ENCODE peak calls at places on chromosomes 1 and 21, in ten cellular contexts. One of them, this sample, is unnamed.

GRCh38 chr1:39378377-39378776 is 113.1 kb upstream of the BMP8A start:
- DNase-seq in OCI-M1: peak
- DNase-seq in stimulated activated CD4-positive, alpha-beta T cell treated with anti-CD3 and anti-CD28 coated beads, Interleukin-4, amount 100 ng/mL, for 4 hours: no peak
- DNase-seq in non-pigmented ciliary epithelial cell: no peak
- DNase-seq in stimulated activated naive B cell treated with anti-CD40 and anti-IgM and Interleukin-4, amounts not matched to agents 10 μg/mL and 1 μg/mL and 100 μg/mL, for 72 hours: no peak
- DNase-seq in cardiac fibroblast: no peak
- DNase-seq in NCI-H2081: peak
- DNase-seq in astrocyte of the spinal cord: no peak
- DNase-seq in natural killer cell treated with Interleukin-12 subunit alpha and Interleukin-12 subunit beta and Interleukin-15 and Interleukin-18, amount 100 ng/mL, for 72 hours: no peak
- DNase-seq in endodermal cell: peak
- DNase-seq in this sample: peak

GRCh38 chr21:15826147-15826780 is 96.5 kb downstream of the USP25 start:
- DNase-seq in OCI-M1: peak
- DNase-seq in stimulated activated CD4-positive, alpha-beta T cell treated with anti-CD3 and anti-CD28 coated beads, Interleukin-4, amount 100 ng/mL, for 4 hours: no peak
- DNase-seq in non-pigmented ciliary epithelial cell: no peak
- DNase-seq in stimulated activated naive B cell treated with anti-CD40 and anti-IgM and Interleukin-4, amounts not matched to agents 10 μg/mL and 1 μg/mL and 100 μg/mL, for 72 hours: no peak
- DNase-seq in cardiac fibroblast: peak
- DNase-seq in NCI-H2081: no peak
- DNase-seq in astrocyte of the spinal cord: peak
- DNase-seq in natural killer cell treated with Interleukin-12 subunit alpha and Interleukin-12 subunit beta and Interleukin-15 and Interleukin-18, amount 100 ng/mL, for 72 hours: no peak
- DNase-seq in endodermal cell: peak
- DNase-seq in this sample: no peak

GRCh38 chr1:45892068-45892785 is 88.8 kb downstream of the MAST2 start:
- DNase-seq in OCI-M1: no peak
- DNase-seq in stimulated activated CD4-positive, alpha-beta T cell treated with anti-CD3 and anti-CD28 coated beads, Interleukin-4, amount 100 ng/mL, for 4 hours: no peak
- DNase-seq in non-pigmented ciliary epithelial cell: peak
- DNase-seq in stimulated activated naive B cell treated with anti-CD40 and anti-IgM and Interleukin-4, amounts not matched to agents 10 μg/mL and 1 μg/mL and 100 μg/mL, for 72 hours: no peak
- DNase-seq in cardiac fibroblast: peak
- DNase-seq in NCI-H2081: no peak
- DNase-seq in astrocyte of the spinal cord: peak
- DNase-seq in natural killer cell treated with Interleukin-12 subunit alpha and Interleukin-12 subunit beta and Interleukin-15 and Interleukin-18, amount 100 ng/mL, for 72 hours: no peak
- DNase-seq in endodermal cell: no peak
- DNase-seq in this sample: no peak

GRCh38 chr21:17512245-17513213 is at the start of gene CXADR:
- DNase-seq in OCI-M1: peak
- DNase-seq in stimulated activated CD4-positive, alpha-beta T cell treated with anti-CD3 and anti-CD28 coated beads, Interleukin-4, amount 100 ng/mL, for 4 hours: peak
- DNase-seq in non-pigmented ciliary epithelial cell: no peak
- DNase-seq in stimulated activated naive B cell treated with anti-CD40 and anti-IgM and Interleukin-4, amounts not matched to agents 10 μg/mL and 1 μg/mL and 100 μg/mL, for 72 hours: peak
- DNase-seq in cardiac fibroblast: peak
- DNase-seq in NCI-H2081: peak
- DNase-seq in astrocyte of the spinal cord: peak
- DNase-seq in natural killer cell treated with Interleukin-12 subunit alpha and Interleukin-12 subunit beta and Interleukin-15 and Interleukin-18, amount 100 ng/mL, for 72 hours: peak
- DNase-seq in endodermal cell: peak
- DNase-seq in this sample: peak

GRCh38 chr1:8955367-8955766 is 9.7 kb downstream of the CA6 start:
- DNase-seq in OCI-M1: no peak
- DNase-seq in stimulated activated CD4-positive, alpha-beta T cell treated with anti-CD3 and anti-CD28 coated beads, Interleukin-4, amount 100 ng/mL, for 4 hours: no peak
- DNase-seq in non-pigmented ciliary epithelial cell: no peak
- DNase-seq in stimulated activated naive B cell treated with anti-CD40 and anti-IgM and Interleukin-4, amounts not matched to agents 10 μg/mL and 1 μg/mL and 100 μg/mL, for 72 hours: no peak
- DNase-seq in cardiac fibroblast: no peak
- DNase-seq in NCI-H2081: no peak
- DNase-seq in astrocyte of the spinal cord: no peak
- DNase-seq in natural killer cell treated with Interleukin-12 subunit alpha and Interleukin-12 subunit beta and Interleukin-15 and Interleukin-18, amount 100 ng/mL, for 72 hours: no peak
- DNase-seq in endodermal cell: no peak
- DNase-seq in this sample: no peak

GRCh38 chr1:160096491-160097116 is 1.8 kb downstream of the IGSF8 start:
- DNase-seq in OCI-M1: no peak
- DNase-seq in stimulated activated CD4-positive, alpha-beta T cell treated with anti-CD3 and anti-CD28 coated beads, Interleukin-4, amount 100 ng/mL, for 4 hours: no peak
- DNase-seq in non-pigmented ciliary epithelial cell: no peak
- DNase-seq in stimulated activated naive B cell treated with anti-CD40 and anti-IgM and Interleukin-4, amounts not matched to agents 10 μg/mL and 1 μg/mL and 100 μg/mL, for 72 hours: no peak
- DNase-seq in cardiac fibroblast: no peak
- DNase-seq in NCI-H2081: no peak
- DNase-seq in astrocyte of the spinal cord: no peak
- DNase-seq in natural killer cell treated with Interleukin-12 subunit alpha and Interleukin-12 subunit beta and Interleukin-15 and Interleukin-18, amount 100 ng/mL, for 72 hours: no peak
- DNase-seq in endodermal cell: peak
- DNase-seq in this sample: no peak

GRCh38 chr1:245046764-245047163 is 108.0 kb upstream of the KIF26B start:
- DNase-seq in OCI-M1: no peak
- DNase-seq in stimulated activated CD4-positive, alpha-beta T cell treated with anti-CD3 and anti-CD28 coated beads, Interleukin-4, amount 100 ng/mL, for 4 hours: no peak
- DNase-seq in non-pigmented ciliary epithelial cell: no peak
- DNase-seq in stimulated activated naive B cell treated with anti-CD40 and anti-IgM and Interleukin-4, amounts not matched to agents 10 μg/mL and 1 μg/mL and 100 μg/mL, for 72 hours: no peak
- DNase-seq in cardiac fibroblast: no peak
- DNase-seq in NCI-H2081: peak
- DNase-seq in astrocyte of the spinal cord: no peak
- DNase-seq in natural killer cell treated with Interleukin-12 subunit alpha and Interleukin-12 subunit beta and Interleukin-15 and Interleukin-18, amount 100 ng/mL, for 72 hours: no peak
- DNase-seq in endodermal cell: peak
- DNase-seq in this sample: no peak

GRCh38 chr1:201282931-201283829 is at the start of gene PKP1:
- DNase-seq in OCI-M1: no peak
- DNase-seq in stimulated activated CD4-positive, alpha-beta T cell treated with anti-CD3 and anti-CD28 coated beads, Interleukin-4, amount 100 ng/mL, for 4 hours: peak
- DNase-seq in non-pigmented ciliary epithelial cell: no peak
- DNase-seq in stimulated activated naive B cell treated with anti-CD40 and anti-IgM and Interleukin-4, amounts not matched to agents 10 μg/mL and 1 μg/mL and 100 μg/mL, for 72 hours: no peak
- DNase-seq in cardiac fibroblast: peak
- DNase-seq in NCI-H2081: no peak
- DNase-seq in astrocyte of the spinal cord: no peak
- DNase-seq in natural killer cell treated with Interleukin-12 subunit alpha and Interleukin-12 subunit beta and Interleukin-15 and Interleukin-18, amount 100 ng/mL, for 72 hours: no peak
- DNase-seq in endodermal cell: peak
- DNase-seq in this sample: no peak

GRCh38 chr1:228289239-228289849 is 81.5 kb downstream of the OBSCN start:
- DNase-seq in OCI-M1: no peak
- DNase-seq in stimulated activated CD4-positive, alpha-beta T cell treated with anti-CD3 and anti-CD28 coated beads, Interleukin-4, amount 100 ng/mL, for 4 hours: no peak
- DNase-seq in non-pigmented ciliary epithelial cell: no peak
- DNase-seq in stimulated activated naive B cell treated with anti-CD40 and anti-IgM and Interleukin-4, amounts not matched to agents 10 μg/mL and 1 μg/mL and 100 μg/mL, for 72 hours: no peak
- DNase-seq in cardiac fibroblast: no peak
- DNase-seq in NCI-H2081: no peak
- DNase-seq in astrocyte of the spinal cord: no peak
- DNase-seq in natural killer cell treated with Interleukin-12 subunit alpha and Interleukin-12 subunit beta and Interleukin-15 and Interleukin-18, amount 100 ng/mL, for 72 hours: peak
- DNase-seq in endodermal cell: no peak
- DNase-seq in this sample: no peak

GRCh38 chr1:206772228-206773002 is at the start of gene IL10:
- DNase-seq in OCI-M1: no peak
- DNase-seq in stimulated activated CD4-positive, alpha-beta T cell treated with anti-CD3 and anti-CD28 coated beads, Interleukin-4, amount 100 ng/mL, for 4 hours: no peak
- DNase-seq in non-pigmented ciliary epithelial cell: no peak
- DNase-seq in stimulated activated naive B cell treated with anti-CD40 and anti-IgM and Interleukin-4, amounts not matched to agents 10 μg/mL and 1 μg/mL and 100 μg/mL, for 72 hours: no peak
- DNase-seq in cardiac fibroblast: no peak
- DNase-seq in NCI-H2081: no peak
- DNase-seq in astrocyte of the spinal cord: no peak
- DNase-seq in natural killer cell treated with Interleukin-12 subunit alpha and Interleukin-12 subunit beta and Interleukin-15 and Interleukin-18, amount 100 ng/mL, for 72 hours: no peak
- DNase-seq in endodermal cell: no peak
- DNase-seq in this sample: no peak

GRCh38 chr1:69409731-69410456 is 157.8 kb upstream of the LRRC7 start:
- DNase-seq in OCI-M1: no peak
- DNase-seq in stimulated activated CD4-positive, alpha-beta T cell treated with anti-CD3 and anti-CD28 coated beads, Interleukin-4, amount 100 ng/mL, for 4 hours: no peak
- DNase-seq in non-pigmented ciliary epithelial cell: no peak
- DNase-seq in stimulated activated naive B cell treated with anti-CD40 and anti-IgM and Interleukin-4, amounts not matched to agents 10 μg/mL and 1 μg/mL and 100 μg/mL, for 72 hours: no peak
- DNase-seq in cardiac fibroblast: no peak
- DNase-seq in NCI-H2081: no peak
- DNase-seq in astrocyte of the spinal cord: no peak
- DNase-seq in natural killer cell treated with Interleukin-12 subunit alpha and Interleukin-12 subunit beta and Interleukin-15 and Interleukin-18, amount 100 ng/mL, for 72 hours: no peak
- DNase-seq in endodermal cell: no peak
- DNase-seq in this sample: no peak

GRCh38 chr1:59315529-59316433 is 18.9 kb downstream of the FGGY start:
- DNase-seq in OCI-M1: no peak
- DNase-seq in stimulated activated CD4-positive, alpha-beta T cell treated with anti-CD3 and anti-CD28 coated beads, Interleukin-4, amount 100 ng/mL, for 4 hours: no peak
- DNase-seq in non-pigmented ciliary epithelial cell: no peak
- DNase-seq in stimulated activated naive B cell treated with anti-CD40 and anti-IgM and Interleukin-4, amounts not matched to agents 10 μg/mL and 1 μg/mL and 100 μg/mL, for 72 hours: no peak
- DNase-seq in cardiac fibroblast: no peak
- DNase-seq in NCI-H2081: no peak
- DNase-seq in astrocyte of the spinal cord: peak
- DNase-seq in natural killer cell treated with Interleukin-12 subunit alpha and Interleukin-12 subunit beta and Interleukin-15 and Interleukin-18, amount 100 ng/mL, for 72 hours: no peak
- DNase-seq in endodermal cell: no peak
- DNase-seq in this sample: no peak

GRCh38 chr1:24635195-24635843 is 7.8 kb upstream of the SRRM1 start:
- DNase-seq in OCI-M1: peak
- DNase-seq in stimulated activated CD4-positive, alpha-beta T cell treated with anti-CD3 and anti-CD28 coated beads, Interleukin-4, amount 100 ng/mL, for 4 hours: no peak
- DNase-seq in non-pigmented ciliary epithelial cell: peak
- DNase-seq in stimulated activated naive B cell treated with anti-CD40 and anti-IgM and Interleukin-4, amounts not matched to agents 10 μg/mL and 1 μg/mL and 100 μg/mL, for 72 hours: no peak
- DNase-seq in cardiac fibroblast: peak
- DNase-seq in NCI-H2081: peak
- DNase-seq in astrocyte of the spinal cord: peak
- DNase-seq in natural killer cell treated with Interleukin-12 subunit alpha and Interleukin-12 subunit beta and Interleukin-15 and Interleukin-18, amount 100 ng/mL, for 72 hours: no peak
- DNase-seq in endodermal cell: no peak
- DNase-seq in this sample: peak

GRCh38 chr1:39305555-39305954 is 101.1 kb downstream of the MACF1 start:
- DNase-seq in OCI-M1: no peak
- DNase-seq in stimulated activated CD4-positive, alpha-beta T cell treated with anti-CD3 and anti-CD28 coated beads, Interleukin-4, amount 100 ng/mL, for 4 hours: no peak
- DNase-seq in non-pigmented ciliary epithelial cell: no peak
- DNase-seq in stimulated activated naive B cell treated with anti-CD40 and anti-IgM and Interleukin-4, amounts not matched to agents 10 μg/mL and 1 μg/mL and 100 μg/mL, for 72 hours: no peak
- DNase-seq in cardiac fibroblast: no peak
- DNase-seq in NCI-H2081: no peak
- DNase-seq in astrocyte of the spinal cord: no peak
- DNase-seq in natural killer cell treated with Interleukin-12 subunit alpha and Interleukin-12 subunit beta and Interleukin-15 and Interleukin-18, amount 100 ng/mL, for 72 hours: no peak
- DNase-seq in endodermal cell: no peak
- DNase-seq in this sample: no peak

GRCh38 chr1:10877894-10878293 is 81.4 kb upstream of the CASZ1 start:
- DNase-seq in OCI-M1: no peak
- DNase-seq in stimulated activated CD4-positive, alpha-beta T cell treated with anti-CD3 and anti-CD28 coated beads, Interleukin-4, amount 100 ng/mL, for 4 hours: no peak
- DNase-seq in non-pigmented ciliary epithelial cell: no peak
- DNase-seq in stimulated activated naive B cell treated with anti-CD40 and anti-IgM and Interleukin-4, amounts not matched to agents 10 μg/mL and 1 μg/mL and 100 μg/mL, for 72 hours: no peak
- DNase-seq in cardiac fibroblast: no peak
- DNase-seq in NCI-H2081: no peak
- DNase-seq in astrocyte of the spinal cord: no peak
- DNase-seq in natural killer cell treated with Interleukin-12 subunit alpha and Interleukin-12 subunit beta and Interleukin-15 and Interleukin-18, amount 100 ng/mL, for 72 hours: no peak
- DNase-seq in endodermal cell: no peak
- DNase-seq in this sample: no peak

GRCh38 chr1:36835017-36835695 is 199.2 kb downstream of the GRIK3 start:
- DNase-seq in OCI-M1: no peak
- DNase-seq in stimulated activated CD4-positive, alpha-beta T cell treated with anti-CD3 and anti-CD28 coated beads, Interleukin-4, amount 100 ng/mL, for 4 hours: no peak
- DNase-seq in non-pigmented ciliary epithelial cell: no peak
- DNase-seq in stimulated activated naive B cell treated with anti-CD40 and anti-IgM and Interleukin-4, amounts not matched to agents 10 μg/mL and 1 μg/mL and 100 μg/mL, for 72 hours: no peak
- DNase-seq in cardiac fibroblast: no peak
- DNase-seq in NCI-H2081: no peak
- DNase-seq in astrocyte of the spinal cord: no peak
- DNase-seq in natural killer cell treated with Interleukin-12 subunit alpha and Interleukin-12 subunit beta and Interleukin-15 and Interleukin-18, amount 100 ng/mL, for 72 hours: no peak
- DNase-seq in endodermal cell: no peak
- DNase-seq in this sample: no peak

GRCh38 chr1:26075421-26076144 is 8.2 kb upstream of the TRIM63 start:
- DNase-seq in OCI-M1: no peak
- DNase-seq in stimulated activated CD4-positive, alpha-beta T cell treated with anti-CD3 and anti-CD28 coated beads, Interleukin-4, amount 100 ng/mL, for 4 hours: no peak
- DNase-seq in non-pigmented ciliary epithelial cell: no peak
- DNase-seq in stimulated activated naive B cell treated with anti-CD40 and anti-IgM and Interleukin-4, amounts not matched to agents 10 μg/mL and 1 μg/mL and 100 μg/mL, for 72 hours: no peak
- DNase-seq in cardiac fibroblast: no peak
- DNase-seq in NCI-H2081: no peak
- DNase-seq in astrocyte of the spinal cord: no peak
- DNase-seq in natural killer cell treated with Interleukin-12 subunit alpha and Interleukin-12 subunit beta and Interleukin-15 and Interleukin-18, amount 100 ng/mL, for 72 hours: no peak
- DNase-seq in endodermal cell: no peak
- DNase-seq in this sample: no peak

GRCh38 chr1:179816196-179816960 is 61.2 kb downstream of the TOR1AIP2 start:
- DNase-seq in OCI-M1: no peak
- DNase-seq in stimulated activated CD4-positive, alpha-beta T cell treated with anti-CD3 and anti-CD28 coated beads, Interleukin-4, amount 100 ng/mL, for 4 hours: no peak
- DNase-seq in non-pigmented ciliary epithelial cell: no peak
- DNase-seq in stimulated activated naive B cell treated with anti-CD40 and anti-IgM and Interleukin-4, amounts not matched to agents 10 μg/mL and 1 μg/mL and 100 μg/mL, for 72 hours: no peak
- DNase-seq in cardiac fibroblast: peak
- DNase-seq in NCI-H2081: no peak
- DNase-seq in astrocyte of the spinal cord: peak
- DNase-seq in natural killer cell treated with Interleukin-12 subunit alpha and Interleukin-12 subunit beta and Interleukin-15 and Interleukin-18, amount 100 ng/mL, for 72 hours: no peak
- DNase-seq in endodermal cell: no peak
- DNase-seq in this sample: no peak

GRCh38 chr1:98733782-98734112 is 72.2 kb downstream of the SNX7 start:
- DNase-seq in OCI-M1: no peak
- DNase-seq in stimulated activated CD4-positive, alpha-beta T cell treated with anti-CD3 and anti-CD28 coated beads, Interleukin-4, amount 100 ng/mL, for 4 hours: no peak
- DNase-seq in non-pigmented ciliary epithelial cell: no peak
- DNase-seq in stimulated activated naive B cell treated with anti-CD40 and anti-IgM and Interleukin-4, amounts not matched to agents 10 μg/mL and 1 μg/mL and 100 μg/mL, for 72 hours: no peak
- DNase-seq in cardiac fibroblast: no peak
- DNase-seq in NCI-H2081: no peak
- DNase-seq in astrocyte of the spinal cord: no peak
- DNase-seq in natural killer cell treated with Interleukin-12 subunit alpha and Interleukin-12 subunit beta and Interleukin-15 and Interleukin-18, amount 100 ng/mL, for 72 hours: no peak
- DNase-seq in endodermal cell: no peak
- DNase-seq in this sample: no peak

GRCh38 chr1:10042746-10043145 is 10.0 kb downstream of the UBE4B start:
- DNase-seq in OCI-M1: no peak
- DNase-seq in stimulated activated CD4-positive, alpha-beta T cell treated with anti-CD3 and anti-CD28 coated beads, Interleukin-4, amount 100 ng/mL, for 4 hours: no peak
- DNase-seq in non-pigmented ciliary epithelial cell: no peak
- DNase-seq in stimulated activated naive B cell treated with anti-CD40 and anti-IgM and Interleukin-4, amounts not matched to agents 10 μg/mL and 1 μg/mL and 100 μg/mL, for 72 hours: no peak
- DNase-seq in cardiac fibroblast: no peak
- DNase-seq in NCI-H2081: no peak
- DNase-seq in astrocyte of the spinal cord: no peak
- DNase-seq in natural killer cell treated with Interleukin-12 subunit alpha and Interleukin-12 subunit beta and Interleukin-15 and Interleukin-18, amount 100 ng/mL, for 72 hours: no peak
- DNase-seq in endodermal cell: no peak
- DNase-seq in this sample: no peak

GRCh38 chr1:193733674-193734073 is 547.3 kb upstream of the B3GALT2 start:
- DNase-seq in OCI-M1: no peak
- DNase-seq in stimulated activated CD4-positive, alpha-beta T cell treated with anti-CD3 and anti-CD28 coated beads, Interleukin-4, amount 100 ng/mL, for 4 hours: no peak
- DNase-seq in non-pigmented ciliary epithelial cell: no peak
- DNase-seq in stimulated activated naive B cell treated with anti-CD40 and anti-IgM and Interleukin-4, amounts not matched to agents 10 μg/mL and 1 μg/mL and 100 μg/mL, for 72 hours: no peak
- DNase-seq in cardiac fibroblast: no peak
- DNase-seq in NCI-H2081: no peak
- DNase-seq in astrocyte of the spinal cord: no peak
- DNase-seq in natural killer cell treated with Interleukin-12 subunit alpha and Interleukin-12 subunit beta and Interleukin-15 and Interleukin-18, amount 100 ng/mL, for 72 hours: no peak
- DNase-seq in endodermal cell: no peak
- DNase-seq in this sample: no peak

GRCh38 chr21:33852495-33852894 is 63.1 kb downstream of the ATP5PO start:
- DNase-seq in OCI-M1: no peak
- DNase-seq in stimulated activated CD4-positive, alpha-beta T cell treated with anti-CD3 and anti-CD28 coated beads, Interleukin-4, amount 100 ng/mL, for 4 hours: no peak
- DNase-seq in non-pigmented ciliary epithelial cell: no peak
- DNase-seq in stimulated activated naive B cell treated with anti-CD40 and anti-IgM and Interleukin-4, amounts not matched to agents 10 μg/mL and 1 μg/mL and 100 μg/mL, for 72 hours: no peak
- DNase-seq in cardiac fibroblast: no peak
- DNase-seq in NCI-H2081: no peak
- DNase-seq in astrocyte of the spinal cord: no peak
- DNase-seq in natural killer cell treated with Interleukin-12 subunit alpha and Interleukin-12 subunit beta and Interleukin-15 and Interleukin-18, amount 100 ng/mL, for 72 hours: no peak
- DNase-seq in endodermal cell: no peak
- DNase-seq in this sample: no peak

GRCh38 chr21:28953247-28953646 is 39.4 kb downstream of the LTN1 start:
- DNase-seq in OCI-M1: no peak
- DNase-seq in stimulated activated CD4-positive, alpha-beta T cell treated with anti-CD3 and anti-CD28 coated beads, Interleukin-4, amount 100 ng/mL, for 4 hours: no peak
- DNase-seq in non-pigmented ciliary epithelial cell: no peak
- DNase-seq in stimulated activated naive B cell treated with anti-CD40 and anti-IgM and Interleukin-4, amounts not matched to agents 10 μg/mL and 1 μg/mL and 100 μg/mL, for 72 hours: no peak
- DNase-seq in cardiac fibroblast: no peak
- DNase-seq in NCI-H2081: no peak
- DNase-seq in astrocyte of the spinal cord: no peak
- DNase-seq in natural killer cell treated with Interleukin-12 subunit alpha and Interleukin-12 subunit beta and Interleukin-15 and Interleukin-18, amount 100 ng/mL, for 72 hours: no peak
- DNase-seq in endodermal cell: no peak
- DNase-seq in this sample: no peak

GRCh38 chr21:17780539-17780938 is 38.6 kb downstream of the C21orf91 start:
- DNase-seq in OCI-M1: no peak
- DNase-seq in stimulated activated CD4-positive, alpha-beta T cell treated with anti-CD3 and anti-CD28 coated beads, Interleukin-4, amount 100 ng/mL, for 4 hours: no peak
- DNase-seq in non-pigmented ciliary epithelial cell: no peak
- DNase-seq in stimulated activated naive B cell treated with anti-CD40 and anti-IgM and Interleukin-4, amounts not matched to agents 10 μg/mL and 1 μg/mL and 100 μg/mL, for 72 hours: peak
- DNase-seq in cardiac fibroblast: no peak
- DNase-seq in NCI-H2081: no peak
- DNase-seq in astrocyte of the spinal cord: no peak
- DNase-seq in natural killer cell treated with Interleukin-12 subunit alpha and Interleukin-12 subunit beta and Interleukin-15 and Interleukin-18, amount 100 ng/mL, for 72 hours: peak
- DNase-seq in endodermal cell: no peak
- DNase-seq in this sample: no peak

This sample was measured in NCI-H1436.